ENCODE peak calls at places on chromosomes 1 and 21, in five cellular contexts. I is islet precursor cell; C is activated CD8-positive, alpha-beta memory T cell treated with anti-CD3 and anti-CD28 coated beads, Interleukin-2, amount 50 U/mL, for 48 hours; Q is RPMI8226; H is AML-193. K is an unnamed sample.

GRCh38 chr1:186819140-186819539 is 9.6 kb upstream of the PLA2G4A start:
- DNase-seq in I (no peak), C (no peak), Q (peak), H (no peak), K (no peak)

GRCh38 chr1:116325922-116326321 is 47.1 kb upstream of the ATP1A1 start:
- DNase-seq in I (no peak), C (peak), Q (peak), H (no peak), K (peak)

GRCh38 chr1:163472267-163472666 is 150.5 kb downstream of the NUF2 start:
- DNase-seq in I (no peak), C (no peak), Q (no peak), H (no peak), K (no peak)

GRCh38 chr1:226738421-226738994 is 574 bp downstream of the ITPKB start:
- DNase-seq in I (peak), C (peak), Q (peak), H (no peak), K (peak)

GRCh38 chr1:12087797-12088314 is 24.8 kb downstream of the TNFRSF8 start:
- DNase-seq in I (no peak), C (peak), Q (no peak), H (no peak), K (no peak)

GRCh38 chr1:220300442-220301121 is 28.3 kb upstream of the RAB3GAP2 start:
- DNase-seq in I (peak), C (no peak), Q (peak), H (no peak), K (no peak)

GRCh38 chr1:9615316-9616063 is 26.8 kb downstream of the TMEM201 start:
- DNase-seq in I (peak), C (peak), Q (peak), H (peak), K (peak)

GRCh38 chr1:22264464-22265330 is 121.8 kb upstream of the WNT4 start:
- DNase-seq in I (peak), C (no peak), Q (no peak), H (no peak), K (no peak)

GRCh38 chr1:118898702-118899101 is 89.4 kb downstream of the TBX15 start:
- DNase-seq in I (no peak), C (no peak), Q (no peak), H (no peak), K (no peak)

GRCh38 chr1:84370831-84371394 is 27.4 kb upstream of the DNASE2B start:
- DNase-seq in I (no peak), C (no peak), Q (no peak), H (no peak), K (no peak)

GRCh38 chr21:38938343-38938742 is 132.6 kb downstream of the ETS2 start:
- DNase-seq in I (no peak), C (no peak), Q (peak), H (no peak), K (peak)

GRCh38 chr21:44871576-44872265 is 1.8 kb downstream of the PTTG1IP start:
- DNase-seq in I (peak), C (no peak), Q (no peak), H (no peak), K (no peak)

GRCh38 chr1:68919070-68919469 is 422.2 kb upstream of the DEPDC1 start:
- DNase-seq in I (no peak), C (no peak), Q (no peak), H (no peak), K (no peak)

GRCh38 chr1:184283999-184284398 is 102.8 kb upstream of the C1orf21 start:
- DNase-seq in I (no peak), C (no peak), Q (no peak), H (no peak), K (no peak)

GRCh38 chr21:38386967-38387366 is 111.3 kb downstream of the ERG start:
- DNase-seq in I (peak), C (no peak), Q (no peak), H (peak), K (no peak)

GRCh38 chr1:169105434-169106094 is 926 bp upstream of the ATP1B1 start:
- DNase-seq in I (peak), C (no peak), Q (peak), H (peak), K (peak)

GRCh38 chr1:27097484-27097917 is 57.4 kb downstream of the SLC9A1 start:
- DNase-seq in I (peak), C (peak), Q (peak), H (peak), K (peak)

GRCh38 chr1:64010316-64010715 is 193.1 kb upstream of the UBE2U start:
- DNase-seq in I (no peak), C (no peak), Q (no peak), H (no peak), K (no peak)

GRCh38 chr1:205934788-205935187 is 8.5 kb downstream of the SLC26A9 start:
- DNase-seq in I (no peak), C (no peak), Q (no peak), H (no peak), K (no peak)

GRCh38 chr1:1858382-1859086 is 32.4 kb downstream of the GNB1 start:
- DNase-seq in I (peak), C (no peak), Q (peak), H (peak), K (no peak)

GRCh38 chr1:93448983-93449805 is 1.3 kb downstream of the FNBP1L start:
- DNase-seq in I (peak), C (no peak), Q (peak), H (no peak), K (no peak)

K was measured in OCI-LY7.